ENCODE peak calls at places on chromosome 15, in nine cellular contexts. K, M, Z, T, J, I, R, Y and G are unnamed samples.

GRCh38 chr15:85129881-85130280 is 148.2 kb downstream of the PDE8A start:
- DNase-seq in M (no peak), Z (no peak), K (no peak), J (no peak), Y (no peak), I (no peak), R (no peak), T (no peak), G (no peak)

GRCh38 chr15:45670061-45670460 is 35.2 kb downstream of the SQOR start:
- DNase-seq in I (peak; percentile 38), R (no peak), M (no peak), K (no peak), J (no peak), T (no peak), Y (no peak), Z (no peak), G (no peak)

GRCh38 chr15:60507596-60508424 is 28.9 kb upstream of the ICE2 start:
- DNase-seq in J (peak; percentile 59), Z (peak; percentile 48), I (peak; percentile 77), K (peak; percentile 59), M (no peak), Y (peak; percentile 83), T (peak; percentile 71), R (peak; percentile 57), G (peak; percentile 46)

GRCh38 chr15:55993804-55994539 is 560 bp upstream of the NEDD4 start:
- DNase-seq in R (peak; percentile 73), T (no peak), Y (peak; percentile 61), Z (peak; percentile 61), I (peak; percentile 60), M (no peak), J (no peak), K (no peak), G (peak; percentile 27)

GRCh38 chr15:52566889-52567288 is 1.9 kb downstream of the ARPP19 start:
- DNase-seq in J (no peak), K (no peak), I (no peak), R (no peak), M (no peak), Y (no peak), Z (no peak), T (no peak), G (no peak)

GRCh38 chr15:39782441-39783138 is at the start of gene FSIP1:
- DNase-seq in J (peak; percentile 91), M (peak; percentile 97), R (peak; percentile 95), Z (peak; percentile 98), T (peak; percentile 91), K (peak; percentile 96), I (peak; percentile 95), Y (peak; percentile 97), G (peak; percentile 85)

GRCh38 chr15:73786518-73786917 is 33.4 kb upstream of the INSYN1 start:
- DNase-seq in R (no peak), M (no peak), K (peak; percentile 30), I (no peak), Z (no peak), J (no peak), T (no peak), Y (no peak), G (no peak)

GRCh38 chr15:68739390-68740075 is 81.2 kb downstream of the ANP32A start:
- DNase-seq in K (no peak), Z (no peak), R (peak; percentile 15), J (no peak), T (no peak), Y (peak; percentile 34), M (no peak), I (no peak), G (no peak)

GRCh38 chr15:85702321-85703230 is 92.1 kb downstream of the KLHL25 start:
- DNase-seq in I (peak; percentile 85), K (no peak), R (peak; percentile 45), Z (no peak), M (no peak), Y (peak; percentile 93), J (no peak), T (no peak), G (no peak)

GRCh38 chr15:98812711-98813441 is 164.5 kb downstream of the IGF1R start:
- DNase-seq in T (no peak), R (no peak), K (no peak), Z (no peak), J (no peak), I (no peak), Y (peak; percentile 62), M (no peak), G (no peak)

GRCh38 chr15:98611808-98612207 is 36.5 kb upstream of the IGF1R start:
- DNase-seq in T (no peak), I (no peak), R (no peak), Z (no peak), K (no peak), Y (no peak), M (no peak), J (peak; percentile 78), G (no peak)

GRCh38 chr15:77486542-77487478 is 66.1 kb downstream of the HMG20A start:
- DNase-seq in J (no peak), Z (peak; percentile 81), K (peak; percentile 55), T (no peak), R (no peak), I (peak; percentile 45), Y (peak; percentile 33), M (no peak), G (no peak)

GRCh38 chr15:97502038-97502437 is 458.5 kb upstream of the ARRDC4 start:
- DNase-seq in M (no peak), I (peak; percentile 30), R (peak; percentile 27), Z (no peak), K (no peak), Y (peak; percentile 66), T (no peak), J (no peak), G (no peak)

GRCh38 chr15:77517579-77517978 is 96.9 kb downstream of the HMG20A start:
- DNase-seq in Z (no peak), K (no peak), J (no peak), M (peak; percentile 12), T (no peak), R (no peak), Y (no peak), I (no peak), G (no peak)

GRCh38 chr15:47991376-47991775 is 129.4 kb upstream of the SLC24A5 start:
- DNase-seq in J (no peak), K (no peak), Y (peak; percentile 30), M (no peak), T (no peak), R (peak; percentile 72), I (peak; percentile 48), Z (no peak), G (no peak)

GRCh38 chr15:48939686-48940085 is 24.0 kb downstream of the SHC4 start:
- DNase-seq in Z (peak; percentile 54), M (no peak), T (no peak), I (peak; percentile 99), R (peak; percentile 99), Y (peak; percentile 97), J (no peak), K (no peak), G (peak; percentile 92)

GRCh38 chr15:39747326-39747725 is 35.3 kb downstream of the FSIP1 start:
- DNase-seq in J (no peak), T (no peak), K (no peak), R (peak; percentile 84), Y (peak; percentile 79), Z (no peak), M (no peak), I (peak; percentile 76), G (no peak)

GRCh38 chr15:94582368-94582767 is 351.0 kb downstream of the MCTP2 start:
- DNase-seq in J (peak; percentile 6), Z (no peak), K (no peak), T (no peak), R (no peak), M (no peak), I (no peak), Y (peak; percentile 25), G (no peak)

GRCh38 chr15:85120351-85121113 is 138.9 kb downstream of the PDE8A start:
- DNase-seq in J (no peak), R (no peak), Z (peak; percentile 46), K (no peak), T (no peak), I (no peak), M (no peak), Y (no peak), G (no peak)

GRCh38 chr15:43517354-43518072 is at the start of gene MAP1A:
- DNase-seq in T (no peak), Z (peak; percentile 15), I (peak; percentile 54), K (peak; percentile 66), J (no peak), Y (peak; percentile 49), R (peak; percentile 71), M (peak; percentile 80), G (no peak)
- TF ChIP-seq CTCF in T (no peak), Z (no peak), I (no peak), K (no peak), J (no peak), Y (no peak), R (no peak), M (no peak), G (no peak)

GRCh38 chr15:58063612-58064011 is 1.9 kb downstream of the ALDH1A2 start:
- DNase-seq in Y (no peak), K (no peak), I (no peak), Z (no peak), M (no peak), J (no peak), T (no peak), R (no peak), G (no peak)

GRCh38 chr15:58066042-58066867 is 744 bp upstream of the ALDH1A2 start:
- DNase-seq in M (peak; percentile 69), J (no peak), Y (peak; percentile 57), T (no peak), I (peak; percentile 34), Z (peak; percentile 31), K (peak; percentile 72), R (peak; percentile 20), G (no peak)

GRCh38 chr15:58065445-58066041 is at the start of gene ALDH1A2:
- DNase-seq in Z (no peak), Y (no peak), M (peak; percentile 61), J (no peak), T (no peak), K (peak; percentile 45), I (no peak), R (no peak), G (no peak)

GRCh38 chr15:58064119-58065010 is 1.1 kb downstream of the ALDH1A2 start:
- DNase-seq in I (no peak), R (no peak), M (no peak), J (no peak), T (no peak), Y (peak; percentile 46), Z (no peak), K (no peak), G (no peak)

GRCh38 chr15:58065011-58065444 is 483 bp downstream of the ALDH1A2 start:
- DNase-seq in M (no peak), J (no peak), T (no peak), K (peak; percentile 16), Y (no peak), Z (no peak), I (no peak), R (no peak), G (no peak)
- H3K4me3 ChIP-seq in M (peak overlapping the region; percentile 56), J (no peak overlapping the region), T (no peak overlapping the region), K (peak overlapping the region; percentile 58), Y (peak overlapping the region; percentile 52), Z (no peak overlapping the region), I (no peak overlapping the region), R (no peak overlapping the region), G (no peak overlapping the region)

GRCh38 chr15:64193971-64194370 is 31.1 kb upstream of the PPIB start:
- DNase-seq in I (no peak), J (no peak), Y (no peak), K (no peak), M (no peak), Z (no peak), R (no peak), T (no peak), G (no peak)
- TF ChIP-seq CTCF in I (no peak), J (no peak), Y (no peak), K (no peak), M (no peak), Z (no peak), R (no peak), T (no peak), G (no peak)

GRCh38 chr15:89578146-89578545 is 2.9 kb downstream of the TICRR start:
- DNase-seq in K (no peak), Y (no peak), T (no peak), I (no peak), M (no peak), Z (no peak), J (no peak), R (no peak), G (no peak)
- H3K4me3 ChIP-seq in K (no peak overlapping the region), Y (peak overlapping the region; percentile 6), T (peak overlapping the region; percentile 58), I (peak overlapping the region; percentile 33), M (no peak overlapping the region), Z (no peak overlapping the region), J (no peak overlapping the region), R (peak overlapping the region; percentile 1), G (no peak overlapping the region)